ENCODE peak calls at places on chromosomes 5 and 9, in ten cellular contexts. S is endothelial cell of umbilical vein, G is cardiac fibroblast, P is foreskin fibroblast, Y is mucosa of descending colon, T is uterus, W is AG04450, C is GM13977, R is GM12865, V is GM23338. L is an unnamed sample.

GRCh38 chr5:76514254-76514653 is 108.9 kb downstream of the F2RL2 start:
- DNase-seq in R (no peak), V (no peak), S (no peak), G (no peak), Y (no peak), T (no peak), W (no peak), P (no peak), C (no peak), L (no peak)

GRCh38 chr5:67896312-67896985 is 319.1 kb upstream of the PIK3R1 start:
- DNase-seq in S (no peak), T (no peak), G (no peak), V (no peak), C (no peak), R (no peak), W (no peak), P (no peak), Y (no peak), L (no peak)

GRCh38 chr9:138116521-138116920 is 238.9 kb downstream of the CACNA1B start:
- DNase-seq in S (no peak), C (no peak), P (no peak), T (no peak), V (no peak), Y (no peak), R (no peak), W (no peak), G (no peak), L (no peak)

GRCh38 chr5:43348207-43348606 is 35.0 kb upstream of the HMGCS1 start:
- DNase-seq in V (no peak), G (no peak), Y (no peak), C (no peak), R (no peak), P (no peak), T (no peak), S (no peak), W (no peak), L (no peak)

GRCh38 chr9:107732781-107733529 is 243.4 kb upstream of the KLF4 start:
- DNase-seq in P (peak), W (no peak), G (peak), S (peak), R (no peak), T (peak), Y (no peak), V (no peak), C (no peak), L (no peak)

GRCh38 chr9:119289740-119290139 is 79.5 kb downstream of the BRINP1 start:
- DNase-seq in P (peak), R (peak), T (no peak), C (peak), S (peak), V (peak), G (peak), Y (no peak), W (no peak), L (peak)

GRCh38 chr5:122942164-122942914 is 94.2 kb downstream of the PPIC start:
- DNase-seq in S (peak), T (no peak), V (no peak), W (no peak), P (peak), G (peak), R (no peak), Y (no peak), C (no peak), L (no peak)

GRCh38 chr9:87141124-87141523 is 193.8 kb upstream of the GAS1 start:
- DNase-seq in R (no peak), Y (no peak), T (no peak), W (no peak), P (no peak), G (no peak), S (no peak), C (no peak), V (no peak), L (no peak)

GRCh38 chr5:33023649-33024048 is 312.5 kb downstream of the NPR3 start:
- DNase-seq in R (no peak), G (no peak), T (no peak), W (no peak), P (peak), S (no peak), Y (no peak), C (no peak), V (no peak), L (no peak)

GRCh38 chr9:21028476-21028875 is 3.0 kb downstream of the HACD4 start:
- DNase-seq in Y (no peak), V (no peak), W (no peak), T (no peak), C (no peak), R (no peak), P (peak), S (no peak), G (no peak), L (no peak)

GRCh38 chr9:99092643-99093491 is 12.0 kb upstream of the TGFBR1 start:
- DNase-seq in V (no peak), G (no peak), R (no peak), S (no peak), C (no peak), Y (no peak), T (no peak), P (no peak), W (no peak), L (no peak)

GRCh38 chr9:134661791-134662142 is 20.2 kb downstream of the COL5A1 start:
- DNase-seq in C (no peak), G (no peak), V (no peak), Y (no peak), R (no peak), W (peak), S (no peak), T (peak), P (peak), L (peak)

GRCh38 chr9:114072181-114073140 is 5.6 kb downstream of the AMBP start:
- DNase-seq in G (peak), W (no peak), S (no peak), V (peak), C (no peak), R (no peak), Y (peak), T (peak), P (peak), L (peak)

GRCh38 chr5:53256746-53257145 is 147.2 kb upstream of the MOCS2 start:
- DNase-seq in G (peak), Y (no peak), V (no peak), P (peak), T (no peak), R (no peak), C (no peak), S (no peak), W (peak), L (no peak)

GRCh38 chr5:156361451-156362109 is 34.6 kb downstream of the SGCD start:
- DNase-seq in S (no peak), T (no peak), G (no peak), C (no peak), R (no peak), Y (no peak), P (peak), W (no peak), V (no peak), L (no peak)

GRCh38 chr9:69582018-69582417 is 90.2 kb downstream of the APBA1 start:
- DNase-seq in C (no peak), W (no peak), G (no peak), Y (no peak), S (no peak), P (no peak), R (no peak), T (no peak), V (no peak), L (no peak)

GRCh38 chr5:14167211-14167845 is 24.2 kb downstream of the TRIO start:
- DNase-seq in R (peak), S (no peak), T (no peak), G (peak), C (no peak), V (no peak), W (no peak), Y (no peak), P (peak), L (no peak)

GRCh38 chr9:75265525-75265972 is 177.2 kb downstream of the OSTF1 start:
- DNase-seq in W (no peak), R (peak), P (peak), T (no peak), C (peak), G (peak), Y (no peak), V (peak), S (peak), L (peak)

GRCh38 chr9:94156549-94157407 is 72.5 kb downstream of the PTPDC1 start:
- DNase-seq in C (no peak), S (peak), Y (peak), T (peak), W (no peak), R (no peak), P (peak), V (no peak), G (peak), L (peak)

GRCh38 chr9:107425110-107426025 is 64.2 kb downstream of the KLF4 start:
- DNase-seq in C (peak), V (peak), Y (peak), S (peak), W (no peak), R (peak), G (peak), T (peak), P (peak), L (peak)

GRCh38 chr5:31741496-31741895 is 102.6 kb downstream of the PDZD2 start:
- DNase-seq in G (no peak), Y (no peak), R (no peak), C (no peak), V (no peak), T (no peak), P (no peak), S (no peak), W (no peak), L (no peak)

GRCh38 chr9:3498691-3499090 is 27.1 kb downstream of the RFX3 start:
- DNase-seq in C (no peak), W (no peak), S (no peak), Y (no peak), V (no peak), G (peak), R (no peak), T (no peak), P (no peak), L (no peak)

GRCh38 chr5:113336975-113337374 is 97.8 kb downstream of the TSSK1B start:
- DNase-seq in T (peak), G (peak), W (no peak), R (peak), Y (no peak), S (peak), P (peak), V (peak), C (no peak), L (no peak)

GRCh38 chr9:93654351-93654961 is 78.1 kb downstream of the PHF2 start:
- DNase-seq in G (no peak), S (no peak), V (no peak), R (no peak), C (no peak), W (no peak), T (no peak), Y (peak), P (no peak), L (peak)

GRCh38 chr9:8694983-8695588 is 895.5 kb upstream of the DMAC1 start:
- DNase-seq in W (no peak), P (no peak), Y (no peak), V (no peak), R (no peak), T (no peak), S (no peak), G (no peak), C (no peak), L (no peak)

GRCh38 chr5:9466677-9467076 is 79.2 kb downstream of the SEMA5A start:
- DNase-seq in R (no peak), T (no peak), S (no peak), Y (no peak), G (peak), C (no peak), W (no peak), P (peak), V (no peak), L (no peak)

GRCh38 chr9:4674783-4675182 is 4.6 kb upstream of the CDC37L1 start:
- DNase-seq in Y (no peak), C (no peak), P (peak), T (no peak), R (no peak), S (no peak), V (no peak), G (peak), W (peak), L (no peak)

GRCh38 chr9:86586144-86586494 is 231.9 kb upstream of the TUT7 start:
- DNase-seq in T (no peak), G (no peak), R (no peak), V (no peak), S (no peak), W (no peak), Y (no peak), C (no peak), P (no peak), L (no peak)

GRCh38 chr9:130116346-130116745 is 55.9 kb upstream of the NCS1 start:
- DNase-seq in P (no peak), G (no peak), V (no peak), C (no peak), W (no peak), T (no peak), Y (no peak), S (no peak), R (no peak), L (no peak)

GRCh38 chr5:15501057-15501791 is 1.2 kb downstream of the FBXL7 start:
- DNase-seq in S (peak), T (peak), P (peak), G (peak), V (peak), R (peak), Y (no peak), C (no peak), W (no peak), L (no peak)

GRCh38 chr9:100428871-100429654 is 2.1 kb downstream of the MSANTD3 start:
- DNase-seq in P (peak), V (no peak), R (peak), G (peak), W (peak), T (peak), C (no peak), S (peak), Y (no peak), L (no peak)

GRCh38 chr5:146755781-146756180 is 122.8 kb downstream of the PPP2R2B start:
- DNase-seq in R (no peak), C (no peak), G (no peak), S (no peak), T (no peak), V (no peak), W (no peak), P (no peak), Y (no peak), L (no peak)

GRCh38 chr9:36878986-36879982 is 154.8 kb downstream of the PAX5 start:
- DNase-seq in S (no peak), C (peak), Y (no peak), T (no peak), R (peak), V (no peak), W (no peak), P (no peak), G (no peak), L (no peak)

GRCh38 chr9:125679597-125680189 is 27.3 kb downstream of the MAPKAP1 start:
- DNase-seq in P (no peak), T (no peak), C (no peak), W (no peak), V (no peak), G (no peak), Y (no peak), S (no peak), R (peak), L (no peak)

GRCh38 chr5:40781843-40782409 is 16.2 kb downstream of the PRKAA1 start:
- DNase-seq in W (peak), V (no peak), Y (no peak), S (no peak), G (peak), P (peak), T (no peak), C (no peak), R (no peak), L (no peak)

GRCh38 chr9:136900988-136901515 is 14.7 kb downstream of the TRAF2 start:
- DNase-seq in S (no peak), C (no peak), R (peak), T (no peak), W (no peak), Y (no peak), P (no peak), V (no peak), G (no peak), L (no peak)

GRCh38 chr5:57650360-57651069 is 167.9 kb upstream of the ACTBL2 start:
- DNase-seq in V (peak), R (peak), G (peak), S (peak), C (peak), Y (no peak), T (no peak), W (no peak), P (peak), L (peak)

DNA sequence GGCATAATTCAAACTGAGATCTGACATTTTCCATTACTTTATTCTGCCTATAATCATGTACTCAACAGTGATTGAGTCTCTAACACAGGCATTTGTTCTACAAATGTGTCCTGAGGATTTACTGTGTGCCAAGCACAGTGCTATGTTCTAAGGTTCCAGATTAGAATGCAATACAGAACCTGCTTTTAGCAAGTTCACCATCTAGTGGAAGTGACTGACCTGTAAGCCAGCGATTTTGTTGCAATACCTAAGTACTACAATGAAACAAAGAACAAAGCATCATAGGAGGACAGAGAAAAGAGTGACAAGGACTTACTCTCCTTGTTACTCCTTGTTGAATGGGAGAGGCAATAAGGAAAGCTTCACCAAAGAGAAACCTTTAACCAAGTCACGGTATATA is 348.1 kb downstream of the ELAVL2 start:
- DNase-seq in P (no peak), V (no peak), R (no peak), S (no peak), G (no peak), T (no peak), W (no peak), Y (no peak), C (no peak), L (no peak)
- TF ChIP-seq CTCF in P (no peak), V (peak), R (no peak), S (no peak), G (no peak), T (no peak), W (no peak), Y (no peak), C (no peak), L (no peak)

GRCh38 chr5:72448368-72448767 is 58.8 kb downstream of the ZNF366 start:
- DNase-seq in W (no peak), V (no peak), P (no peak), G (no peak), S (no peak), T (no peak), R (no peak), Y (no peak), C (no peak), L (no peak)
- TF ChIP-seq CTCF in W (no peak), V (no peak), P (no peak), G (no peak), S (no peak), T (no peak), R (no peak), Y (no peak), C (no peak), L (no peak)

GRCh38 chr5:10555134-10555733 is 8.6 kb upstream of the ANKRD33B start:
- DNase-seq in R (no peak), G (peak), W (peak), P (peak), S (peak), T (no peak), C (no peak), V (no peak), Y (no peak), L (no peak)

GRCh38 chr5:10550222-10550995 is 13.5 kb upstream of the ANKRD33B start:
- DNase-seq in R (no peak), G (peak), S (no peak), T (no peak), P (peak), Y (no peak), V (no peak), C (no peak), W (no peak), L (no peak)

GRCh38 chr5:10553476-10553875 is 10.4 kb upstream of the ANKRD33B start:
- DNase-seq in V (no peak), W (no peak), G (no peak), P (no peak), T (no peak), R (no peak), C (no peak), Y (no peak), S (no peak), L (no peak)

GRCh38 chr5:10548418-10549122 is 15.3 kb upstream of the ANKRD33B start:
- DNase-seq in V (no peak), W (no peak), P (no peak), Y (no peak), T (no peak), G (no peak), R (no peak), C (no peak), S (no peak), L (no peak)

GRCh38 chr5:10552183-10553143 is 11.4 kb upstream of the ANKRD33B start:
- DNase-seq in C (no peak), T (no peak), W (no peak), S (peak), G (no peak), P (no peak), R (peak), V (no peak), Y (no peak), L (no peak)
- TF ChIP-seq CTCF in C (no peak), T (no peak), W (no peak), S (no peak), G (no peak), P (no peak), R (no peak), V (peak), Y (no peak), L (no peak)

GRCh38 chr5:1797855-1798254 is 1.8 kb downstream of the MRPL36 start:
- DNase-seq in C (no peak), S (no peak), R (no peak), T (no peak), P (no peak), G (no peak), W (no peak), Y (no peak), V (no peak), L (no peak)

GRCh38 chr5:1801061-1801953 is at the start of gene NDUFS6:
- DNase-seq in Y (peak), G (peak), C (peak), S (peak), V (peak), R (peak), P (peak), T (peak), W (no peak), L (peak)

GRCh38 chr5:1800470-1801060 is 642 bp upstream of the NDUFS6 start:
- DNase-seq in Y (peak), C (no peak), V (peak), W (no peak), R (peak), S (peak), G (peak), P (peak), T (no peak), L (peak)

GRCh38 chr5:1799110-1799601 is 481 bp downstream of the MRPL36 start:
- DNase-seq in R (peak), S (peak), G (peak), T (peak), V (peak), P (peak), W (no peak), C (peak), Y (no peak), L (no peak)

GRCh38 chr5:1799602-1800469 is at the start of gene MRPL36:
- DNase-seq in P (peak), Y (peak), V (peak), S (peak), T (peak), C (peak), W (peak), G (peak), R (peak), L (peak)
- TF ChIP-seq CTCF in P (no peak), Y (no peak), V (no peak), S (peak), T (no peak), C (no peak), W (no peak), G (no peak), R (no peak), L (no peak)